ENCODE peak calls at places on chromosomes 1 and 21, in seven cellular contexts. One of them, this sample, is unnamed.

GRCh38 chr1:66540434-66541032 is 6.6 kb downstream of the SGIP1 start:
- DNase-seq in H1: no peak
- DNase-seq in GM12878: no peak
- DNase-seq in A549: no peak
- DNase-seq in K562: no peak
- DNase-seq in IMR-90: peak
- DNase-seq in HCT116: no peak
- DNase-seq in this sample: no peak

GRCh38 chr1:204350857-204351573 is 8.7 kb downstream of the PLEKHA6 start:
- DNase-seq in K562: peak
- DNase-seq in A549: no peak
- DNase-seq in HCT116: no peak
- DNase-seq in IMR-90: peak
- DNase-seq in GM12878: no peak
- DNase-seq in H1: no peak
- DNase-seq in this sample: no peak

GRCh38 chr1:161172776-161173376 is 4.4 kb downstream of the B4GALT3 start:
- DNase-seq in IMR-90: peak
- DNase-seq in K562: no peak
- DNase-seq in HCT116: no peak
- DNase-seq in GM12878: no peak
- DNase-seq in A549: no peak
- DNase-seq in H1: no peak
- DNase-seq in this sample: no peak

GRCh38 chr1:221039616-221040015 is 160.4 kb downstream of the HLX start:
- DNase-seq in K562: no peak
- DNase-seq in IMR-90: peak
- DNase-seq in HCT116: no peak
- DNase-seq in H1: peak
- DNase-seq in A549: no peak
- DNase-seq in GM12878: no peak
- DNase-seq in this sample: no peak

GRCh38 chr1:36384542-36385409 is 948 bp downstream of the STK40 start:
- DNase-seq in IMR-90: no peak
- DNase-seq in H1: no peak
- DNase-seq in HCT116: peak
- DNase-seq in GM12878: no peak
- DNase-seq in K562: peak
- DNase-seq in A549: no peak
- DNase-seq in this sample: peak

GRCh38 chr1:206744683-206745082 is 25.9 kb upstream of the IL19 start:
- DNase-seq in K562: no peak
- DNase-seq in HCT116: no peak
- DNase-seq in H1: no peak
- DNase-seq in GM12878: no peak
- DNase-seq in IMR-90: peak
- DNase-seq in A549: no peak
- DNase-seq in this sample: no peak

GRCh38 chr1:50208296-50208695 is 99.6 kb downstream of the ELAVL4 start:
- DNase-seq in HCT116: no peak
- DNase-seq in A549: no peak
- DNase-seq in H1: no peak
- DNase-seq in IMR-90: no peak
- DNase-seq in GM12878: no peak
- DNase-seq in K562: no peak
- DNase-seq in this sample: no peak

GRCh38 chr1:43238104-43238503 is 31.7 kb upstream of the TMEM125 start:
- DNase-seq in K562: peak
- DNase-seq in A549: peak
- DNase-seq in H1: peak
- DNase-seq in IMR-90: peak
- DNase-seq in HCT116: peak
- DNase-seq in GM12878: no peak
- DNase-seq in this sample: peak

GRCh38 chr1:63843884-63844283 is 70.1 kb downstream of the ROR1 start:
- DNase-seq in K562: no peak
- DNase-seq in HCT116: no peak
- DNase-seq in A549: no peak
- DNase-seq in H1: no peak
- DNase-seq in GM12878: no peak
- DNase-seq in IMR-90: no peak
- DNase-seq in this sample: no peak

GRCh38 chr1:37474051-37474696 is at the start of gene ZC3H12A:
- DNase-seq in IMR-90: peak
- DNase-seq in K562: peak
- DNase-seq in HCT116: peak
- DNase-seq in A549: peak
- DNase-seq in GM12878: peak
- DNase-seq in H1: peak
- DNase-seq in this sample: peak

GRCh38 chr1:26772687-26773086 is 15.1 kb upstream of the PIGV start:
- DNase-seq in K562: no peak
- DNase-seq in A549: peak
- DNase-seq in HCT116: no peak
- DNase-seq in GM12878: no peak
- DNase-seq in IMR-90: peak
- DNase-seq in H1: no peak
- DNase-seq in this sample: no peak

GRCh38 chr1:43021547-43022474 is 63.1 kb upstream of the SLC2A1 start:
- DNase-seq in GM12878: no peak
- DNase-seq in K562: no peak
- DNase-seq in A549: no peak
- DNase-seq in IMR-90: no peak
- DNase-seq in HCT116: no peak
- DNase-seq in H1: no peak
- DNase-seq in this sample: no peak

GRCh38 chr1:84255586-84255985 is 45.9 kb upstream of the SAMD13 start:
- DNase-seq in A549: no peak
- DNase-seq in H1: no peak
- DNase-seq in HCT116: no peak
- DNase-seq in K562: no peak
- DNase-seq in IMR-90: no peak
- DNase-seq in GM12878: no peak
- DNase-seq in this sample: no peak

GRCh38 chr1:10794724-10795304 is 1.6 kb downstream of the CASZ1 start:
- DNase-seq in IMR-90: no peak
- DNase-seq in K562: no peak
- DNase-seq in GM12878: no peak
- DNase-seq in HCT116: no peak
- DNase-seq in H1: no peak
- DNase-seq in A549: no peak
- DNase-seq in this sample: no peak

GRCh38 chr1:213531369-213532310 is 456.1 kb upstream of the PROX1 start:
- DNase-seq in IMR-90: no peak
- DNase-seq in HCT116: no peak
- DNase-seq in GM12878: no peak
- DNase-seq in H1: no peak
- DNase-seq in K562: no peak
- DNase-seq in A549: no peak
- DNase-seq in this sample: no peak

GRCh38 chr1:66197120-66197519 is 336.8 kb upstream of the SGIP1 start:
- DNase-seq in GM12878: no peak
- DNase-seq in IMR-90: no peak
- DNase-seq in H1: no peak
- DNase-seq in K562: no peak
- DNase-seq in A549: no peak
- DNase-seq in HCT116: no peak
- DNase-seq in this sample: no peak

GRCh38 chr1:117572546-117572945 is 33.3 kb upstream of the TENT5C start:
- DNase-seq in HCT116: no peak
- DNase-seq in GM12878: no peak
- DNase-seq in A549: no peak
- DNase-seq in K562: no peak
- DNase-seq in H1: no peak
- DNase-seq in IMR-90: no peak
- DNase-seq in this sample: no peak

GRCh38 chr1:117571496-117571895 is 34.4 kb upstream of the TENT5C start:
- DNase-seq in IMR-90: no peak
- DNase-seq in K562: no peak
- DNase-seq in H1: no peak
- DNase-seq in GM12878: no peak
- DNase-seq in A549: no peak
- DNase-seq in HCT116: no peak
- DNase-seq in this sample: no peak

GRCh38 chr1:117575586-117576225 is 30.1 kb upstream of the TENT5C start:
- DNase-seq in H1: no peak
- DNase-seq in A549: no peak
- DNase-seq in HCT116: no peak
- DNase-seq in IMR-90: no peak
- DNase-seq in GM12878: no peak
- DNase-seq in K562: no peak
- DNase-seq in this sample: no peak

GRCh38 chr1:117574206-117574835 is 31.5 kb upstream of the TENT5C start:
- DNase-seq in A549: no peak
- DNase-seq in HCT116: no peak
- DNase-seq in IMR-90: no peak
- DNase-seq in H1: no peak
- DNase-seq in GM12878: no peak
- DNase-seq in K562: no peak
- DNase-seq in this sample: peak

DNA sequence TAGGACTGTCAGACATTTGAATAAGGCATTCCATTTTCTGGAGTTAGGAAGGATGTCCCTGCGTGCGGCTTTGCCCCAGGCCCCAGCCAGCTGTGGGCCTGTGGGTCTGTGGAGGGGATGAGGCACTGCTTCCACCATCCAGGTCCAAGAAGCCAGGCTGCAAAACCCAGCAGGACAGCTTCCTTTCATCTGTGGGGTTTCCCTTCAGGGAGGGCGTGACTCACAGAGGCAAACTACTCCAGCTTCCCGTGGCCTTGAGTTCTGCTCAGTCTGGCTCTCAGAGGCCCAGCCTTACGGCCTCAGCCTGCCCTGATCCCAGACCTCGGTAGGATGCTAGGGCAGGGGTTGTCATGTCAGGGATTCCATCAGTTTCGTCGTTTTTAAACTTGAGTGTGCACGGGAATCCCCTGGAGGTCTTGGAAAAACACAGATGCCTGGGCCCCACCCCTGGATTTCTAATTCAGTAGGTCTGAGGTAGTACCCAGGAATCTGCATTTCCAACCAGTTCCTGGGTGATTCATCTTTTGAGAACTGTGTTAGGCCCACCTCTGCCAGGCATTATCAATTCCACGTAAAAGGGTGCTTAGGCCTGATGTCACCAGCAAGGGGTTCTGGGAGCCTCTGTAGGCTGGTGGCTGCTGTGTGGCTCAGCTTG is 32.3 kb upstream of the TENT5C start:
- DNase-seq in HCT116: no peak
- DNase-seq in H1: no peak
- DNase-seq in A549: no peak
- DNase-seq in K562: no peak
- DNase-seq in GM12878: no peak
- DNase-seq in IMR-90: peak
- DNase-seq in this sample: no peak
- TF ChIP-seq CEBPB in HCT116: no peak
- TF ChIP-seq CEBPB in H1: no peak
- TF ChIP-seq CEBPB in A549: no peak
- TF ChIP-seq CEBPB in K562: no peak
- TF ChIP-seq CEBPB in GM12878: no peak
- TF ChIP-seq CEBPB in IMR-90: no peak
- TF ChIP-seq CEBPB in this sample: no peak

GRCh38 chr1:193066606-193067005 is 7.2 kb downstream of the RO60 start:
- DNase-seq in GM12878: no peak
- DNase-seq in A549: no peak
- DNase-seq in H1: no peak
- DNase-seq in IMR-90: no peak
- DNase-seq in K562: no peak
- DNase-seq in HCT116: no peak
- DNase-seq in this sample: no peak

GRCh38 chr1:193070942-193071341 is 11.5 kb downstream of the RO60 start:
- DNase-seq in GM12878: no peak
- DNase-seq in K562: no peak
- DNase-seq in HCT116: no peak
- DNase-seq in A549: no peak
- DNase-seq in H1: no peak
- DNase-seq in IMR-90: no peak
- DNase-seq in this sample: no peak

GRCh38 chr1:193068013-193068412 is 8.6 kb downstream of the RO60 start:
- DNase-seq in GM12878: no peak
- DNase-seq in K562: no peak
- DNase-seq in A549: no peak
- DNase-seq in HCT116: no peak
- DNase-seq in IMR-90: no peak
- DNase-seq in H1: no peak
- DNase-seq in this sample: no peak

GRCh38 chr1:193070395-193070753 is 11.0 kb downstream of the RO60 start:
- DNase-seq in A549: no peak
- DNase-seq in H1: no peak
- DNase-seq in IMR-90: no peak
- DNase-seq in HCT116: no peak
- DNase-seq in K562: no peak
- DNase-seq in GM12878: no peak
- DNase-seq in this sample: no peak

DNA sequence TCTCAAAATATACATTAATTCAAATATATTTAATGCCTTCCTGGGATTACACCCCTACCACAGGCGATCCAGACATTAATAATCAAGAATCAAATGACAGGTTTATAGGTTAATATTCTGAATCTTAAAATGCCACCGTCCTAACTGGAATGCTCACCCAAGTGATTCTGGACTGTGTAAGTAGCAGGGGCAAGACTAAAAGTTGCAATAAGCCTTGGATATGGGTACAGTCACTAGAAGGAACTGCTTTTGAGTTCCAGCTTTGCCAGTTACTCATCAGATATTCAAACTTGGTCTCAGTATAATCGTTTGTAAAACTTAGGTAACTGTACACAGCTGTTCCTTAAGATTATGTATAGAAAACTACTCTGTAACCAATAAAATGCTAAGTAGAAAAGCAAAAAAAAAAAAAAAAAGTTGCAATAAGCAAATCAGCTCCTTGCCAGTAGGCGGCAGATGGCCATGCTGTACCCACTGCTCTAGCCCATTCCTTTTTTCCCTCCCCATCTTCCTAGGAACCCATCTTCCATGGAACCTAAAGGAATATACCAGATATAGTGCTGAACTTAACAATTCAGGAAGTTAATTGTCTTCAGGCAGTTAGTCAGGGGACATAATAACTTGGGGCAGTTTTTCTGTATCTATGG is 10.5 kb downstream of the RO60 start:
- DNase-seq in K562: peak
- DNase-seq in GM12878: no peak
- DNase-seq in IMR-90: no peak
- DNase-seq in HCT116: no peak
- DNase-seq in H1: no peak
- DNase-seq in A549: peak
- DNase-seq in this sample: no peak
- TF ChIP-seq CTCF in K562: peak
- TF ChIP-seq CTCF in GM12878: peak
- TF ChIP-seq CTCF in IMR-90: peak
- TF ChIP-seq CTCF in HCT116: peak
- TF ChIP-seq CTCF in H1: peak
- TF ChIP-seq CTCF in A549: peak
- TF ChIP-seq CTCF in this sample: peak

GRCh38 chr1:56574794-56575193 is 4.6 kb downstream of the PLPP3 start:
- DNase-seq in GM12878: no peak
- DNase-seq in A549: no peak
- DNase-seq in H1: no peak
- DNase-seq in K562: no peak
- DNase-seq in IMR-90: no peak
- DNase-seq in HCT116: no peak
- DNase-seq in this sample: no peak
- H3K27ac ChIP-seq in GM12878: no peak
- H3K27ac ChIP-seq in A549: no peak
- H3K27ac ChIP-seq in H1: no peak
- H3K27ac ChIP-seq in K562: no peak
- H3K27ac ChIP-seq in IMR-90: no peak
- H3K27ac ChIP-seq in HCT116: no peak
- H3K27ac ChIP-seq in this sample: peak

GRCh38 chr21:14453339-14453738 is 70.4 kb upstream of the HSPA13 start:
- DNase-seq in K562: no peak
- DNase-seq in HCT116: no peak
- DNase-seq in H1: no peak
- DNase-seq in IMR-90: no peak
- DNase-seq in A549: no peak
- DNase-seq in GM12878: peak
- DNase-seq in this sample: no peak
- TF ChIP-seq CEBPB in K562: no peak
- TF ChIP-seq CEBPB in HCT116: no peak
- TF ChIP-seq CEBPB in H1: no peak
- TF ChIP-seq CEBPB in IMR-90: no peak
- TF ChIP-seq CEBPB in A549: no peak
- TF ChIP-seq CEBPB in GM12878: no peak
- TF ChIP-seq CEBPB in this sample: no peak

This sample was measured in HepG2.